ENCODE peak calls at places on chromosomes 16 and 17, in four cellular contexts. D is cardiac fibroblast, J is HFFc6, Q is NCI-H1105. P is an unnamed sample.

GRCh38 chr17:82475458-82475857 is 16.9 kb downstream of the NARF start:
- DNase-seq in D (peak), J (no peak), Q (no peak), P (no peak)

GRCh38 chr17:62963296-62963695 is 2.7 kb upstream of the TANC2 start:
- DNase-seq in D (peak), J (peak), Q (no peak), P (no peak)

GRCh38 chr17:55710410-55710809 is 12.3 kb downstream of the TMEM100 start:
- DNase-seq in D (peak), J (no peak), Q (no peak), P (no peak)

GRCh38 chr17:81231766-81232581 is 6.9 kb downstream of the TEPSIN start:
- DNase-seq in D (no peak), J (no peak), Q (no peak), P (no peak)

GRCh38 chr16:66127459-66128362 is 238.8 kb upstream of the CDH5 start:
- DNase-seq in D (no peak), J (no peak), Q (no peak), P (no peak)

GRCh38 chr17:44598329-44598728 is 41.0 kb downstream of the FZD2 start:
- DNase-seq in D (no peak), J (no peak), Q (no peak), P (no peak)

GRCh38 chr17:36608794-36609497 is 7.6 kb downstream of the MRM1 start:
- DNase-seq in D (peak), J (peak), Q (no peak), P (no peak)

GRCh38 chr17:40922239-40922638 is 15.2 kb downstream of the KRT23 start:
- DNase-seq in D (peak), J (peak), Q (no peak), P (peak)

GRCh38 chr17:40176409-40177110 is 710 bp upstream of the RAPGEFL1 start:
- DNase-seq in D (no peak), J (no peak), Q (peak), P (no peak)

GRCh38 chr16:73949574-73950348 is 346.9 kb upstream of the PSMD7 start:
- DNase-seq in D (peak), J (peak), Q (no peak), P (no peak)

GRCh38 chr17:18248300-18248731 is 10.2 kb downstream of the FLII start:
- DNase-seq in D (peak), J (peak), Q (peak), P (peak)

GRCh38 chr16:84854759-84855158 is 35.0 kb downstream of the CRISPLD2 start:
- DNase-seq in D (peak), J (no peak), Q (no peak), P (no peak)

GRCh38 chr16:57623251-57624043 is 5.0 kb upstream of the ADGRG1 start:
- DNase-seq in D (peak), J (no peak), Q (no peak), P (peak)

GRCh38 chr16:80092686-80093085 is 448.1 kb upstream of the DYNLRB2 start:
- DNase-seq in D (no peak), J (peak), Q (no peak), P (no peak)

GRCh38 chr17:51046527-51047384 is 73.9 kb downstream of the SPAG9 start:
- DNase-seq in D (peak), J (peak), Q (peak), P (peak)

GRCh38 chr16:58658796-58659211 is 25.8 kb downstream of the SLC38A7 start:
- DNase-seq in D (peak), J (peak), Q (no peak), P (no peak)

GRCh38 chr16:21264226-21265036 is 13.7 kb downstream of the CRYM start:
- DNase-seq in D (no peak), J (no peak), Q (no peak), P (no peak)

GRCh38 chr17:31596382-31597323 is 205.2 kb downstream of the RAB11FIP4 start:
- DNase-seq in D (peak), J (peak), Q (no peak), P (peak)

GRCh38 chr17:19018600-19018950 is 14.0 kb upstream of the FAM83G start:
- DNase-seq in D (no peak), J (no peak), Q (no peak), P (no peak)

GRCh38 chr16:85420501-85421337 is 192.4 kb upstream of the GSE1 start:
- DNase-seq in D (peak), J (no peak), Q (no peak), P (no peak)

GRCh38 chr16:21652451-21652850 is at the start of gene IGSF6:
- DNase-seq in D (no peak), J (no peak), Q (no peak), P (no peak)

GRCh38 chr16:79610771-79611170 is 10.2 kb upstream of the MAF start:
- DNase-seq in D (peak), J (no peak), Q (no peak), P (no peak)

GRCh38 chr16:85206472-85207356 is 94.4 kb upstream of the CIBAR2 start:
- DNase-seq in D (no peak), J (no peak), Q (peak), P (peak)

GRCh38 chr16:81541314-81541713 is 96.7 kb downstream of the CMIP start:
- DNase-seq in D (no peak), J (no peak), Q (no peak), P (no peak)

GRCh38 chr17:33057564-33057963 is 65.9 kb downstream of the SPACA3 start:
- DNase-seq in D (no peak), J (no peak), Q (no peak), P (no peak)

GRCh38 chr17:39212841-39213480 is 12.8 kb downstream of the STAC2 start:
- DNase-seq in D (no peak), J (no peak), Q (no peak), P (no peak)

GRCh38 chr17:38463451-38463858 is 35.2 kb downstream of the ARHGAP23 start:
- DNase-seq in D (no peak), J (no peak), Q (no peak), P (no peak)

GRCh38 chr17:38898812-38899348 is 26.5 kb upstream of the LASP1NB start:
- DNase-seq in D (peak), J (no peak), Q (no peak), P (no peak)

GRCh38 chr17:7842380-7842949 is 8.4 kb downstream of the KDM6B start:
- DNase-seq in D (peak), J (peak), Q (peak), P (peak)

GRCh38 chr16:31114468-31114867 is 3.0 kb upstream of the KAT8 start:
- DNase-seq in D (no peak), J (no peak), Q (no peak), P (no peak)

GRCh38 chr16:78916928-78917545 is 683.5 kb downstream of the MAF start:
- DNase-seq in D (no peak), J (no peak), Q (no peak), P (no peak)

GRCh38 chr17:43627657-43628650 is 33.8 kb downstream of the MEOX1 start:
- DNase-seq in D (no peak), J (no peak), Q (no peak), P (no peak)

GRCh38 chr17:72024457-72024856 is 96.4 kb upstream of the SOX9 start:
- DNase-seq in D (no peak), J (no peak), Q (no peak), P (no peak)

GRCh38 chr16:49701867-49702494 is 153.9 kb downstream of the ZNF423 start:
- DNase-seq in D (no peak), J (no peak), Q (no peak), P (no peak)

GRCh38 chr16:78290498-78291271 is 191.2 kb downstream of the WWOX start:
- DNase-seq in D (no peak), J (no peak), Q (no peak), P (no peak)

GRCh38 chr16:1771072-1771863 is at the start of gene NME3:
- DNase-seq in D (peak), J (peak), Q (no peak), P (peak)

GRCh38 chr17:48541036-48541573 is 3.8 kb downstream of the HOXB2 start:
- DNase-seq in D (peak), J (no peak), Q (no peak), P (no peak)

GRCh38 chr17:78958556-78959191 is 21.0 kb downstream of the LGALS3BP start:
- DNase-seq in D (no peak), J (no peak), Q (no peak), P (no peak)